ENCODE peak calls at places on chromosomes 7 and 10, in six cellular contexts. W is HEK293T; E is stimulated activated CD4-positive, alpha-beta T cell treated with anti-CD3 and anti-CD28 coated beads, Interleukin-15, amount 100 ng/mL, for 1 hour; B is CD4-positive, alpha-beta T cell; T is iPS DF 19.7; S is GM04503. Y is an unnamed sample.

GRCh38 chr7:14850039-14850438 is 52.5 kb downstream of the DGKB start:
- DNase-seq in W (no peak), E (no peak), T (no peak), B (no peak), S (no peak), Y (no peak)

GRCh38 chr7:5634107-5634950 is 147.1 kb downstream of the RNF216 start:
- DNase-seq in W (no peak), E (no peak), S (peak; percentile 85), T (no peak), B (no peak), Y (no peak)

GRCh38 chr10:100483876-100484666 is 21.3 kb downstream of the WNT8B start:
- DNase-seq in S (no peak), B (no peak), T (no peak), W (no peak), E (no peak), Y (no peak)

GRCh38 chr7:110880971-110881370 is 210.0 kb upstream of the LRRN3 start:
- DNase-seq in B (no peak), S (no peak), E (no peak), T (no peak), W (no peak), Y (no peak)

GRCh38 chr7:19713676-19714075 is 4.8 kb upstream of the POLR1F start:
- DNase-seq in B (peak; percentile 20), T (no peak), S (no peak), W (peak; percentile 7), E (no peak), Y (no peak)

GRCh38 chr7:47357398-47357797 is 224.5 kb downstream of the TNS3 start:
- DNase-seq in E (no peak), B (no peak), T (no peak), S (no peak), W (no peak), Y (no peak)

GRCh38 chr10:11612004-11613001 is 853 bp upstream of the USP6NL start:
- DNase-seq in T (no peak), S (no peak), B (no peak), W (no peak), E (no peak), Y (peak; percentile 25)

GRCh38 chr10:119817991-119818888 is 54.4 kb downstream of the MCMBP start:
- DNase-seq in W (no peak), S (no peak), T (peak; percentile 82), E (no peak), B (peak; percentile 8), Y (peak; percentile 69)

GRCh38 chr10:88346151-88346977 is 236.8 kb downstream of the RNLS start:
- DNase-seq in B (no peak), T (no peak), S (no peak), E (no peak), W (no peak), Y (no peak)

GRCh38 chr10:83562381-83562780 is 576.9 kb upstream of the GHITM start:
- DNase-seq in E (no peak), W (no peak), B (no peak), S (no peak), T (no peak), Y (no peak)

Y was measured in frontal cortex.